ENCODE peak calls at places on chromosomes 3 and 15, in eight cellular contexts. G is stomach, K is HepG2, Z is upper lobe of left lung, T is SK-N-SH, O is ovary, A is tibial nerve, U is transverse colon. N is an unnamed sample.

GRCh38 chr15:75646944-75647364 is 758 bp upstream of the SNX33 start:
- DNase-seq in G (peak; percentile 63), U (peak; percentile 41), K (no peak), O (no peak), T (no peak), Z (no peak), A (no peak), N (peak; percentile 81)

GRCh38 chr15:67225336-67225735 is 29.1 kb downstream of the AAGAB start:
- DNase-seq in U (no peak), K (no peak), G (no peak), A (no peak), O (no peak), Z (no peak), T (no peak), N (no peak)

GRCh38 chr15:55858661-55859060 is 115.7 kb upstream of the PRTG start:
- DNase-seq in U (no peak), A (no peak), Z (no peak), K (no peak), G (no peak), O (no peak), T (no peak), N (no peak)

GRCh38 chr3:34285465-34286188 is 487.2 kb downstream of the PDCD6IP start:
- DNase-seq in T (no peak), O (no peak), A (no peak), Z (no peak), G (no peak), U (no peak), K (no peak), N (no peak)

GRCh38 chr3:73601031-73601430 is 23.7 kb downstream of the PDZRN3 start:
- DNase-seq in U (no peak), Z (no peak), G (no peak), K (no peak), A (no peak), T (no peak), O (no peak), N (no peak)

GRCh38 chr15:68989876-68990754 is 24.4 kb upstream of the NOX5 start:
- DNase-seq in A (no peak), O (no peak), G (no peak), K (no peak), Z (no peak), T (no peak), U (no peak), N (no peak)

GRCh38 chr15:64651573-64652260 is 123.7 kb downstream of the RBPMS2 start:
- DNase-seq in T (no peak), G (no peak), A (no peak), U (no peak), K (peak; percentile 85), Z (no peak), O (no peak), N (no peak)

GRCh38 chr15:25691544-25692430 is 171.3 kb downstream of the ATP10A start:
- DNase-seq in Z (no peak), G (no peak), U (no peak), A (no peak), O (no peak), T (no peak), K (no peak), N (peak; percentile 32)

GRCh38 chr3:186121968-186122367 is 13.1 kb upstream of the ETV5 start:
- DNase-seq in U (no peak), A (no peak), O (no peak), Z (no peak), K (no peak), G (peak; percentile 38), T (no peak), N (no peak)

GRCh38 chr15:35218215-35218614 is 133.1 kb upstream of the NANOGP8 start:
- DNase-seq in Z (no peak), K (peak; percentile 9), G (no peak), U (no peak), O (no peak), A (no peak), T (no peak), N (no peak)

GRCh38 chr3:185815391-185816282 is 9.2 kb downstream of the IGF2BP2 start:
- DNase-seq in U (no peak), O (no peak), A (no peak), K (no peak), T (no peak), G (no peak), Z (no peak), N (no peak)

GRCh38 chr3:172709776-172710708 is 825 bp downstream of the NCEH1 start:
- DNase-seq in T (peak; percentile 44), U (peak; percentile 41), Z (no peak), A (peak; percentile 18), O (peak; percentile 47), G (peak; percentile 41), K (no peak), N (peak; percentile 83)

GRCh38 chr3:27596334-27596841 is 112.2 kb upstream of the SLC4A7 start:
- DNase-seq in A (no peak), Z (no peak), G (no peak), O (no peak), K (no peak), U (no peak), T (no peak), N (no peak)

GRCh38 chr15:75577401-75578205 is 1.5 kb downstream of the PTPN9 start:
- DNase-seq in K (no peak), O (no peak), U (no peak), Z (no peak), T (peak; percentile 41), G (no peak), A (no peak), N (peak; percentile 66)

GRCh38 chr3:127217594-127218456 is 24.9 kb downstream of the PRR23E start:
- DNase-seq in T (no peak), O (no peak), U (no peak), A (no peak), K (no peak), Z (no peak), G (no peak), N (no peak)

GRCh38 chr3:94159062-94159726 is 96.3 kb downstream of the NSUN3 start:
- DNase-seq in A (peak; percentile 15), G (no peak), K (peak; percentile 2), T (no peak), U (no peak), Z (no peak), O (no peak), N (no peak)

GRCh38 chr3:188938999-188939398 is 232.8 kb upstream of the TPRG1 start:
- DNase-seq in K (no peak), A (no peak), G (no peak), O (no peak), U (no peak), T (no peak), Z (no peak), N (no peak)

GRCh38 chr3:145133281-145133680 is 1027.7 kb downstream of the PLOD2 start:
- DNase-seq in G (no peak), T (no peak), O (no peak), K (no peak), A (no peak), Z (no peak), U (no peak), N (no peak)

DNA sequence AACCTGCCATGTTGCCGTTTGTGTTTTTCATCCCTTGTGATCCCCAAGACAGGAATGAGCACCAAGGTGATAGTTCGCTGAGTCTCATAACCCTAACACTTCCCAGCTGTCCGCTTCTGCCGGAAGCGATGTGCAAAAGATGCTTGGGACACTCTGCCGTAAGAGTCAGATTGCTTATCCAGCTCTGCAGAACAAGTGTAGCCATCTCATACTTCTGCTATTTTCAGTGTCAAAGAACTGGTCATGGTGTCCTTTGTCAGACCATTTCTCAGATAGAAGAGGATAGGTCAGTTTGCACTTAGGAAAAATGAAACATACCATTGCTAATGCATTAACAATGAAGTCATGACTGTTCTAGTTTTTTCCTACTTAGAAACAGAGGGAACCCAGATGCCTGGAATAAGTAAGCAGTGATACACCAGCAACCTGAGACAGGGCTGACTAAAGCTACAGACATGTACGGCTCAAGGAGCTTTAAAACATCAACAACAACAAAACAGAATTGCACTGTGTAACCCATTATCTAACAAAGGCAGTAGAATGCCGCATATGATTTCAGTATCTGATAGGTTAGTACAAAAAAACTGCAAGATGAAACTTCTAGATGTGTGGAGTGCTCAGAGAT is 134.0 kb upstream of the IL12A start:
- DNase-seq in G (no peak), A (no peak), Z (no peak), O (no peak), U (no peak), T (no peak), K (peak; percentile 3), N (no peak)
- H3K4me1 ChIP-seq in G (peaks cover 10% of the 10 kb centered on the region), A (no peaks in the 10 kb centered on the region), Z (peaks cover 60% of the 10 kb centered on the region), O (peaks cover 1% of the 10 kb centered on the region), U (peaks cover 54% of the 10 kb centered on the region), T (peaks cover 33% of the 10 kb centered on the region), K (no peaks in the 10 kb centered on the region), N (no peaks in the 10 kb centered on the region)

GRCh38 chr3:158912188-158912587 is 110.3 kb downstream of the MFSD1 start:
- DNase-seq in U (no peak), O (no peak), T (no peak), A (no peak), Z (no peak), G (no peak), K (peak; percentile 1), N (no peak)
- TF ChIP-seq EP300 in U (no peak), O (no peak), T (no peak), A (no peak), Z (no peak), G (no peak), K (no peak), N (no peak)

DNA sequence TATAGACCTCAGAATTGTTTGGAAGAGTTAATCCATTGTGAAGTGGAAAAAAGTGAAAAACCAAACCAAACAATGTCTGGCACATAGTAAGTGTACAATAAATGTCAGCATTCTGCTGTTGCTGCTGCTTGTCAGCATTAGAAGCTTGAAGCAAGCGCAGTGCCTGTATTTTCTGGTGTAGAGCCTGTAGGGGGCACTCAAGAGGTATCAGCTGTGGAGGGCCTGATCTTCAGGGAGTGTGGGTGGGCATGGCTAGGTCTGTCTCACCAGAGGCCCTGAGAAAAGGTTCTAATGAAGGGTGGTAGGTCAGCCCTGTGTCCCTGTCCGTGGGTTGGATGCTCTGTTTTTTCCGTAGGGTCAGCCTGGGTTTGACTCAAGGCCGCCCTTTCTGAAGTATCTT is 3.6 kb downstream of the ADAMTSL3 start:
- DNase-seq in G (no peak), T (no peak), K (no peak), U (no peak), Z (no peak), A (no peak), O (no peak), N (no peak)
- TF ChIP-seq CTCF in G (no peak), T (peak; percentile 25), K (peak; percentile 51), U (no peak), Z (no peak), A (no peak), O (no peak), N (no peak)

GRCh38 chr3:39147374-39147709 is 6.0 kb downstream of the CSRNP1 start:
- DNase-seq in U (no peak), O (no peak), Z (no peak), A (no peak), K (no peak), T (no peak), G (no peak), N (no peak)

GRCh38 chr3:39144748-39145380 is 8.5 kb downstream of the CSRNP1 start:
- DNase-seq in Z (peak; percentile 80), K (no peak), U (peak; percentile 9), O (no peak), T (no peak), G (no peak), A (no peak), N (peak; percentile 64)

GRCh38 chr3:39146611-39147373 is 6.6 kb downstream of the CSRNP1 start:
- DNase-seq in O (peak; percentile 80), K (peak; percentile 29), T (peak; percentile 61), U (peak; percentile 85), A (peak; percentile 68), Z (peak; percentile 86), G (peak; percentile 79), N (peak; percentile 90)

GRCh38 chr3:39147711-39148115 is 5.7 kb downstream of the CSRNP1 start:
- DNase-seq in O (no peak), T (no peak), A (no peak), K (no peak), Z (no peak), G (no peak), U (peak; percentile 65), N (no peak)

GRCh38 chr3:39146083-39146501 is 7.3 kb downstream of the CSRNP1 start:
- DNase-seq in O (no peak), U (peak; percentile 79), Z (no peak), T (no peak), G (no peak), K (no peak), A (no peak), N (peak; percentile 76)
- H3K4me1 ChIP-seq in O (peaks cover 45% of the 10 kb centered on the region), U (peaks cover 84% of the 10 kb centered on the region), Z (peaks cover 96% of the 10 kb centered on the region), T (peaks cover 50% of the 10 kb centered on the region), G (peaks cover 75% of the 10 kb centered on the region), K (peaks cover 48% of the 10 kb centered on the region), A (no peaks in the 10 kb centered on the region), N (no peaks in the 10 kb centered on the region)

N was measured in sigmoid colon.